ENCODE peak calls at places on chromosomes 2 and 18, in nine cellular contexts. Q is K562, I is fibroblast of lung, K is heart left ventricle, E is mucosa of descending colon, X is NB4, R is prostate gland, F is aorta, U is foreskin fibroblast. N is an unnamed sample.

GRCh38 chr2:43707255-43707654 is 31.0 kb upstream of the C1GALT1C1L start:
- DNase-seq in Q (peak), I (peak), K (peak), E (peak), X (peak), R (no peak), F (peak), U (peak), N (peak)

GRCh38 chr18:54223568-54224241 is 764 bp downstream of the MBD2 start:
- DNase-seq in Q (peak), I (peak), K (peak), E (peak), X (peak), R (peak), F (peak), U (peak), N (peak)

GRCh38 chr18:13112982-13113381 is 105.6 kb upstream of the LDLRAD4 start:
- DNase-seq in Q (peak), I (peak), K (peak), E (peak), X (peak), R (no peak), F (no peak), U (peak), N (peak)

GRCh38 chr2:73173781-73174180 is 28.6 kb upstream of the NOTO start:
- DNase-seq in Q (no peak), I (no peak), K (no peak), E (no peak), X (no peak), R (no peak), F (no peak), U (no peak), N (no peak)

GRCh38 chr2:67169417-67170140 is 227.6 kb upstream of the ETAA1 start:
- DNase-seq in Q (no peak), I (peak), K (no peak), E (no peak), X (no peak), R (no peak), F (no peak), U (peak), N (peak)

GRCh38 chr2:102094917-102095316 is 47.6 kb upstream of the IL1R1 start:
- DNase-seq in Q (peak), I (peak), K (no peak), E (peak), X (peak), R (no peak), F (no peak), U (peak), N (peak)

GRCh38 chr2:238027591-238028415 is 33.0 kb upstream of the SCLY start:
- DNase-seq in Q (no peak), I (no peak), K (no peak), E (no peak), X (peak), R (no peak), F (no peak), U (no peak), N (no peak)

GRCh38 chr2:118850171-118850900 is 2.9 kb upstream of the EN1 start:
- DNase-seq in Q (no peak), I (no peak), K (no peak), E (no peak), X (no peak), R (no peak), F (no peak), U (no peak), N (no peak)

GRCh38 chr2:196399736-196400691 is 228.6 kb upstream of the STK17B start:
- DNase-seq in Q (peak), I (peak), K (peak), E (no peak), X (peak), R (no peak), F (no peak), U (peak), N (peak)

GRCh38 chr18:57107141-57107832 is 39.6 kb upstream of the BOD1L2 start:
- DNase-seq in Q (peak), I (peak), K (no peak), E (peak), X (peak), R (no peak), F (no peak), U (peak), N (peak)

GRCh38 chr2:213021971-213022899 is 129.2 kb downstream of the IKZF2 start:
- DNase-seq in Q (no peak), I (peak), K (no peak), E (no peak), X (no peak), R (no peak), F (no peak), U (peak), N (peak)

GRCh38 chr2:127106457-127106997 is 427 bp downstream of the BIN1 start:
- DNase-seq in Q (no peak), I (peak), K (no peak), E (no peak), X (peak), R (no peak), F (peak), U (no peak), N (no peak)

GRCh38 chr2:127106998-127107621 is at the start of gene BIN1:
- DNase-seq in Q (peak), I (peak), K (peak), E (peak), X (peak), R (peak), F (peak), U (peak), N (peak)

GRCh38 chr2:127107622-127107999 is 657 bp upstream of the BIN1 start:
- DNase-seq in Q (no peak), I (peak), K (no peak), E (peak), X (no peak), R (no peak), F (peak), U (no peak), N (no peak)

GRCh38 chr2:127105656-127106456 is 1.1 kb downstream of the BIN1 start:
- DNase-seq in Q (no peak), I (peak), K (no peak), E (peak), X (no peak), R (no peak), F (peak), U (peak), N (peak)

GRCh38 chr2:127108090-127108523 is 1.2 kb upstream of the BIN1 start:
- DNase-seq in Q (no peak), I (no peak), K (no peak), E (peak), X (no peak), R (no peak), F (peak), U (no peak), N (no peak)
- H3K4me3 ChIP-seq in Q (no peak), I (no peak), K (peak), E (no peak), X (no peak), R (no peak), F (no peak), U (no peak), N (no peak)

GRCh38 chr18:33579868-33580205 is 1.8 kb downstream of the ASXL3 start:
- DNase-seq in Q (no peak), I (no peak), K (no peak), E (no peak), X (no peak), R (no peak), F (no peak), U (no peak), N (no peak)

GRCh38 chr18:33579147-33579867 is 1.3 kb downstream of the ASXL3 start:
- DNase-seq in Q (no peak), I (peak), K (no peak), E (no peak), X (no peak), R (no peak), F (no peak), U (peak), N (no peak)

GRCh38 chr18:33581816-33582215 is 3.8 kb downstream of the ASXL3 start:
- DNase-seq in Q (no peak), I (no peak), K (peak), E (no peak), X (no peak), R (no peak), F (no peak), U (no peak), N (no peak)

GRCh38 chr18:33578371-33579146 is 540 bp downstream of the ASXL3 start:
- DNase-seq in Q (no peak), I (no peak), K (peak), E (peak), X (no peak), R (peak), F (peak), U (peak), N (no peak)

GRCh38 chr18:33580540-33580939 is 2.5 kb downstream of the ASXL3 start:
- DNase-seq in Q (no peak), I (no peak), K (no peak), E (no peak), X (no peak), R (no peak), F (no peak), U (no peak), N (no peak)
- H3K4me3 ChIP-seq in Q (no peak), I (no peak), K (no peak), E (no peak), X (no peak), R (no peak), F (no peak), U (no peak), N (no peak)

DNA sequence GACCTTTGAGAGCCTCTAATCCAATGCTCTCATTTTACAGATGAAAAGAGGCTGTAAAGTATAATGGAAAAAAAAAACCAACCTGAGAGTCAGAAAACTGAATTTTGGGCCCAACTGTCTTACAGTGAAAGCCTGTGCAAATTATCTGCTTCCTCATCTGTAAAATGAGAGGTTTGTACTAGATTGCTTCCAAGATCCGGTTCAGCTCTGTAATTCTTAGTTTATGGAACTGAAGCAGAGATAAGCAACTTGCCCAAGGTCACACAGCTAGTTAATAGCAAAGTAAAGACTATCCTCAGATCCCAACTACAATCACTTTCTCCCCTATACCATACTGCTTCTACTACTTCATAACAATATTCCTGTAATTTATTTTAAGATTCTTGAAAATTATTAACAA is 6.3 kb downstream of the TLK1 start:
- DNase-seq in Q (peak), I (peak), K (no peak), E (peak), X (peak), R (no peak), F (no peak), U (peak), N (no peak)
- H3K4me3 ChIP-seq in Q (no peak), I (no peak), K (no peak), E (no peak), X (no peak), R (no peak), F (no peak), U (no peak), N (no peak)

GRCh38 chr2:236040600-236041328 is 127.4 kb downstream of the GBX2 start:
- DNase-seq in Q (no peak), I (no peak), K (no peak), E (no peak), X (no peak), R (no peak), F (no peak), U (no peak), N (no peak)
- H3K4me3 ChIP-seq in Q (no peak), I (no peak), K (no peak), E (no peak), X (no peak), R (no peak), F (no peak), U (no peak), N (no peak)

GRCh38 chr2:160647967-160648685 is 154.5 kb upstream of the RBMS1 start:
- DNase-seq in Q (no peak), I (no peak), K (no peak), E (no peak), X (no peak), R (peak), F (no peak), U (no peak), N (no peak)
- H3K4me3 ChIP-seq in Q (no peak), I (no peak), K (peak), E (no peak), X (no peak), R (peak), F (no peak), U (no peak), N (no peak)

GRCh38 chr2:185955050-185955449 is 216.4 kb downstream of the FSIP2 start:
- DNase-seq in Q (no peak), I (no peak), K (no peak), E (no peak), X (no peak), R (no peak), F (no peak), U (no peak), N (no peak)
- H3K4me3 ChIP-seq in Q (no peak), I (no peak), K (no peak), E (no peak), X (no peak), R (no peak), F (no peak), U (no peak), N (no peak)

GRCh38 chr18:7616661-7617060 is 49.5 kb downstream of the PTPRM start:
- DNase-seq in Q (no peak), I (peak), K (peak), E (peak), X (no peak), R (no peak), F (no peak), U (peak), N (no peak)

GRCh38 chr18:7619676-7620075 is 52.6 kb downstream of the PTPRM start:
- DNase-seq in Q (no peak), I (no peak), K (no peak), E (no peak), X (no peak), R (no peak), F (no peak), U (peak), N (no peak)

GRCh38 chr18:7618821-7619410 is 51.8 kb downstream of the PTPRM start:
- DNase-seq in Q (no peak), I (peak), K (no peak), E (no peak), X (no peak), R (no peak), F (no peak), U (peak), N (peak)

GRCh38 chr18:7615840-7616239 is 48.7 kb downstream of the PTPRM start:
- DNase-seq in Q (no peak), I (no peak), K (no peak), E (no peak), X (no peak), R (no peak), F (no peak), U (no peak), N (no peak)

DNA sequence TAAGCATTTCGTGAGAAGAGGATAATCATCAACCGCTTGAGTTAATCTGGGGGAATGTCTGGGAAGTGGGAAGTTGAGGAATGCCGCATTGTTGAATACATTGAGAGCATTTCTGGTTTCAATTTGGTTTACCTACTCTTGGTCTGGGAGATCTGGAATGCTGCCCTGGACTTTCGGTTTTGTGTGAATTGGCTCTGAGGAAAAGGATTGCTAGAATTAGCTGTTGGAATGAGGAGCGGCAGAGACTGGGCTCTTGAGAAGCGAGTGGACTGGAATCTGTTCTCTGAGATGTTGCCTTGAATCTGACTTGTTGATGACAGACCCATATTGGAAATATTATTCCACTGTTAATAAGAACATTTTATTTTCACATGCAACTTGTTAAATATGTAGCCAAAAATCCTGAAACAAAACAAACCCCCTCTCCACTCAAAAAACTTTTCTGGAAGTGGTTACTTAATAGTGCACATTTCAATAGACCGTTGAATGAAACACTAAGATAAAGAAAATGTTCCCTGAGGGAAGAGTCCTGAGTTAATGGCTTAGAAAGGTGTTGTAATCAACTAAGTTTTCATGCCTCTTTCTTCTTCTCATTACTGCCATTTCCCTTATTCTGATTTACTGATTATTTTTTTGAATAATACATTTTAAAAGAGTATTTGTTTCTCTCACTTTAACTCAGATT is 50.8 kb downstream of the PTPRM start:
- DNase-seq in Q (no peak), I (peak), K (peak), E (peak), X (no peak), R (peak), F (no peak), U (peak), N (peak)
- H3K4me3 ChIP-seq in Q (no peak), I (peak), K (peak), E (no peak), X (no peak), R (no peak), F (peak), U (peak), N (no peak)

N was measured in cardiac fibroblast.